ENCODE peak calls at places on chromosomes 6 and 20, in five cellular contexts. One of them, this sample, is unnamed.

GRCh38 chr6:139920027-139920851 is 545.8 kb upstream of the CITED2 start:
- DNase-seq in pancreas: no peak
- DNase-seq in astrocyte of the hippocampus: no peak
- DNase-seq in CD8-positive, alpha-beta memory T cell: no peak
- DNase-seq in GDM1: peak; percentile 19
- DNase-seq in this sample: no peak

GRCh38 chr6:107638493-107638892 is 148.6 kb downstream of the SOBP start:
- DNase-seq in pancreas: no peak
- DNase-seq in astrocyte of the hippocampus: no peak
- DNase-seq in CD8-positive, alpha-beta memory T cell: no peak
- DNase-seq in GDM1: no peak
- DNase-seq in this sample: no peak

GRCh38 chr20:57657537-57658446 is 37.6 kb upstream of the ZBP1 start:
- DNase-seq in pancreas: peak; percentile 35
- DNase-seq in astrocyte of the hippocampus: no peak
- DNase-seq in CD8-positive, alpha-beta memory T cell: peak; percentile 24
- DNase-seq in GDM1: no peak
- DNase-seq in this sample: peak; percentile 97

GRCh38 chr20:667351-668034 is 8.1 kb downstream of the SCRT2 start:
- DNase-seq in pancreas: no peak
- DNase-seq in astrocyte of the hippocampus: peak; percentile 43
- DNase-seq in CD8-positive, alpha-beta memory T cell: peak; percentile 63
- DNase-seq in GDM1: peak; percentile 46
- DNase-seq in this sample: peak; percentile 47

GRCh38 chr6:133757330-133757729 is 131.6 kb upstream of the TCF21 start:
- DNase-seq in pancreas: no peak
- DNase-seq in astrocyte of the hippocampus: no peak
- DNase-seq in CD8-positive, alpha-beta memory T cell: no peak
- DNase-seq in GDM1: no peak
- DNase-seq in this sample: no peak

GRCh38 chr6:44074383-44075136 is 52.7 kb downstream of the MRPL14 start:
- DNase-seq in pancreas: peak; percentile 68
- DNase-seq in astrocyte of the hippocampus: peak; percentile 89
- DNase-seq in CD8-positive, alpha-beta memory T cell: peak; percentile 44
- DNase-seq in GDM1: no peak
- DNase-seq in this sample: no peak

GRCh38 chr6:160804639-160805038 is 102.6 kb downstream of the PLG start:
- DNase-seq in pancreas: no peak
- DNase-seq in astrocyte of the hippocampus: no peak
- DNase-seq in CD8-positive, alpha-beta memory T cell: no peak
- DNase-seq in GDM1: no peak
- DNase-seq in this sample: no peak

GRCh38 chr6:34358389-34358906 is 34.0 kb downstream of the NUDT3 start:
- DNase-seq in pancreas: no peak
- DNase-seq in astrocyte of the hippocampus: peak; percentile 71
- DNase-seq in CD8-positive, alpha-beta memory T cell: no peak
- DNase-seq in GDM1: no peak
- DNase-seq in this sample: peak; percentile 26

GRCh38 chr20:6704132-6704861 is 63.2 kb upstream of the BMP2 start:
- DNase-seq in pancreas: peak; percentile 66
- DNase-seq in astrocyte of the hippocampus: peak; percentile 59
- DNase-seq in CD8-positive, alpha-beta memory T cell: no peak
- DNase-seq in GDM1: no peak
- DNase-seq in this sample: no peak

GRCh38 chr6:137764464-137764863 is 102.6 kb upstream of the TNFAIP3 start:
- DNase-seq in pancreas: no peak
- DNase-seq in astrocyte of the hippocampus: peak; percentile 60
- DNase-seq in CD8-positive, alpha-beta memory T cell: no peak
- DNase-seq in GDM1: no peak
- DNase-seq in this sample: peak; percentile 68

This sample was measured in RWPE1.